ENCODE peak calls at places on chromosomes 5 and 9, in nine cellular contexts. R is heart right ventricle; N is breast epithelium; P is adrenal gland; Q is progenitor cell of endocrine pancreas; W is memory B cell; T is tibial nerve; O is T-helper 1 cell; I is activated CD4-positive, alpha-beta T cell treated with anti-CD3 and anti-CD28 coated beads, Interleukin-2, amount 50 U/mL, for 1 hour. M is an unnamed sample.

GRCh38 chr5:8417316-8418048 is 548.5 kb downstream of the MTRR start:
- DNase-seq in R (no peak), Q (no peak), P (no peak), N (no peak), W (no peak), T (no peak), O (no peak), I (no peak), M (no peak)

GRCh38 chr5:111069839-111070238 is 1.7 kb upstream of the TSLP start:
- DNase-seq in O (no peak), T (no peak), I (no peak), P (no peak), R (no peak), N (no peak), W (no peak), Q (no peak), M (no peak)

GRCh38 chr9:89954229-89954628 is 349.4 kb downstream of the GADD45G start:
- DNase-seq in N (no peak), P (peak), Q (no peak), T (no peak), R (peak), I (no peak), O (no peak), W (no peak), M (peak)

GRCh38 chr5:16552666-16553343 is 64.0 kb downstream of the RETREG1 start:
- DNase-seq in N (peak), W (peak), I (peak), O (peak), P (peak), R (peak), Q (peak), T (peak), M (peak)

GRCh38 chr9:112754578-112754977 is 4.0 kb downstream of the SNX30 start:
- DNase-seq in Q (no peak), N (no peak), W (no peak), T (no peak), R (no peak), I (no peak), O (peak), P (no peak), M (no peak)

GRCh38 chr5:135667662-135668061 is 88.9 kb upstream of the CXCL14 start:
- DNase-seq in R (no peak), I (no peak), N (no peak), Q (no peak), O (no peak), P (no peak), W (no peak), T (no peak), M (no peak)

GRCh38 chr9:124497441-124497840 is 9.8 kb downstream of the NR5A1 start:
- DNase-seq in N (no peak), O (no peak), W (no peak), T (no peak), Q (no peak), R (no peak), P (peak), I (no peak), M (no peak)

GRCh38 chr5:157546456-157547100 is 29.0 kb downstream of the ADAM19 start:
- DNase-seq in P (no peak), W (no peak), I (no peak), O (no peak), R (peak), Q (no peak), T (no peak), N (no peak), M (no peak)

GRCh38 chr5:122184676-122185255 is 55.4 kb downstream of the ZNF474 start:
- DNase-seq in P (no peak), N (no peak), R (no peak), Q (no peak), W (no peak), I (no peak), O (no peak), T (no peak), M (no peak)

GRCh38 chr5:158164648-158165047 is 305.7 kb upstream of the CLINT1 start:
- DNase-seq in Q (no peak), T (no peak), R (no peak), O (no peak), W (no peak), P (no peak), N (no peak), I (no peak), M (no peak)

M was measured in NCI-H2171.